ENCODE peak calls at places on chromosomes 4 and X, in six cellular contexts. Z, D, S, V, Y and H are unnamed samples.

GRCh38 chr4:1856920-1857699 is 1.2 kb upstream of the LETM1 start:
- DNase-seq in Z (no peak), D (no peak), S (no peak), V (peak), Y (no peak), H (peak)

GRCh38 chr4:107721436-107722090 is 1.5 kb upstream of the PAPSS1 start:
- DNase-seq in Z (no peak), D (no peak), S (no peak), V (no peak), Y (no peak), H (peak)

GRCh38 chrX:115190636-115191489 is 1.7 kb downstream of the RBMXL3 start:
- DNase-seq in Z (no peak), D (no peak), S (no peak), V (no peak), Y (no peak), H (no peak)

GRCh38 chr4:184810720-184811119 is 15.0 kb downstream of the ACSL1 start:
- DNase-seq in Z (no peak), D (no peak), S (no peak), V (no peak), Y (no peak), H (no peak)

GRCh38 chr4:43763029-43763610 is 685.5 kb downstream of the KCTD8 start:
- DNase-seq in Z (no peak), D (no peak), S (no peak), V (no peak), Y (no peak), H (no peak)

GRCh38 chr4:6277139-6277802 is 7.6 kb downstream of the WFS1 start:
- DNase-seq in Z (no peak), D (no peak), S (no peak), V (peak), Y (no peak), H (peak)

GRCh38 chr4:19725130-19725529 is 526.6 kb upstream of the SLIT2 start:
- DNase-seq in Z (no peak), D (no peak), S (no peak), V (no peak), Y (no peak), H (no peak)

GRCh38 chr4:87978656-87979055 is 3.1 kb downstream of the SPP1 start:
- DNase-seq in Z (no peak), D (peak), S (no peak), V (no peak), Y (no peak), H (no peak)

GRCh38 chrX:34893741-34894140 is 48.9 kb upstream of the FAM47B start:
- DNase-seq in Z (peak), D (no peak), S (no peak), V (no peak), Y (no peak), H (no peak)

GRCh38 chr4:168410681-168411080 is 69.6 kb downstream of the DDX60L start:
- DNase-seq in Z (no peak), D (no peak), S (no peak), V (no peak), Y (no peak), H (no peak)

GRCh38 chr4:182255421-182256190 is 12.4 kb downstream of the TENM3 start:
- DNase-seq in Z (no peak), D (no peak), S (no peak), V (no peak), Y (no peak), H (no peak)

GRCh38 chr4:141609243-141609642 is 27.1 kb upstream of the IL15 start:
- DNase-seq in Z (no peak), D (no peak), S (no peak), V (no peak), Y (no peak), H (no peak)

GRCh38 chr4:83250666-83251065 is 33.9 kb downstream of the COQ2 start:
- DNase-seq in Z (no peak), D (no peak), S (no peak), V (no peak), Y (no peak), H (no peak)

GRCh38 chrX:9131066-9131465 is 97.1 kb upstream of the FAM9B start:
- DNase-seq in Z (no peak), D (no peak), S (no peak), V (no peak), Y (no peak), H (no peak)